ENCODE peak calls at places on chromosomes 5 and 9, in four cellular contexts. X, Q, P and M are unnamed samples.

GRCh38 chr5:74040811-74041491 is 415.0 kb downstream of the ARHGEF28 start:
- DNase-seq in X (no peak), Q (peak; percentile 57), P (peak; percentile 60), M (no peak)

GRCh38 chr5:58182287-58182841 is 277.5 kb downstream of the PLK2 start:
- DNase-seq in X (no peak), Q (no peak), P (no peak), M (no peak)

GRCh38 chr5:141945511-141946024 is 12.4 kb downstream of the PCDH12 start:
- DNase-seq in X (no peak), Q (no peak), P (peak; percentile 21), M (no peak)

GRCh38 chr5:147893820-147894219 is 12.5 kb downstream of the C5orf46 start:
- DNase-seq in X (no peak), Q (peak; percentile 75), P (peak; percentile 74), M (no peak)

GRCh38 chr9:112360047-112360804 is 19.7 kb upstream of the HSDL2 start:
- DNase-seq in X (no peak), Q (peak; percentile 62), P (peak; percentile 73), M (no peak)

GRCh38 chr5:154966081-154966841 is 25.4 kb downstream of the MRPL22 start:
- DNase-seq in X (no peak), Q (no peak), P (no peak), M (peak; percentile 29)

GRCh38 chr5:54862036-54862435 is 123.4 kb downstream of the ESM1 start:
- DNase-seq in X (no peak), Q (no peak), P (peak; percentile 51), M (no peak)

GRCh38 chr9:105064248-105065118 is 136.5 kb upstream of the ABCA1 start:
- DNase-seq in X (no peak), Q (peak; percentile 97), P (peak; percentile 98), M (peak; percentile 5)

GRCh38 chr5:35483797-35484196 is 133.9 kb upstream of the SPEF2 start:
- DNase-seq in X (no peak), Q (no peak), P (no peak), M (no peak)

GRCh38 chr9:92328225-92328624 is 2.5 kb downstream of the CENPP start:
- DNase-seq in X (peak; percentile 42), Q (peak; percentile 53), P (peak; percentile 60), M (no peak)

GRCh38 chr9:129886226-129887174 is 51.2 kb downstream of the USP20 start:
- DNase-seq in X (no peak), Q (no peak), P (no peak), M (no peak)

GRCh38 chr9:108618906-108619550 is 236.8 kb downstream of the ACTL7B start:
- DNase-seq in X (no peak), Q (peak; percentile 39), P (peak; percentile 47), M (no peak)

GRCh38 chr9:98236881-98237487 is 18.5 kb downstream of the TBC1D2 start:
- DNase-seq in X (no peak), Q (no peak), P (no peak), M (no peak)

GRCh38 chr9:80285325-80285724 is 713.6 kb downstream of the TLE4 start:
- DNase-seq in X (no peak), Q (peak; percentile 5), P (peak; percentile 21), M (no peak)

GRCh38 chr9:124420991-124421543 is 5.8 kb upstream of the PSMB7 start:
- DNase-seq in X (no peak), Q (no peak), P (no peak), M (no peak)

GRCh38 chr9:124423155-124423554 is 7.9 kb upstream of the PSMB7 start:
- DNase-seq in X (no peak), Q (no peak), P (no peak), M (no peak)

GRCh38 chr9:124423591-124423990 is 8.3 kb upstream of the PSMB7 start:
- DNase-seq in X (no peak), Q (no peak), P (no peak), M (no peak)

GRCh38 chr9:124415852-124416484 is 726 bp upstream of the PSMB7 start:
- DNase-seq in X (no peak), Q (no peak), P (no peak), M (no peak)

DNA sequence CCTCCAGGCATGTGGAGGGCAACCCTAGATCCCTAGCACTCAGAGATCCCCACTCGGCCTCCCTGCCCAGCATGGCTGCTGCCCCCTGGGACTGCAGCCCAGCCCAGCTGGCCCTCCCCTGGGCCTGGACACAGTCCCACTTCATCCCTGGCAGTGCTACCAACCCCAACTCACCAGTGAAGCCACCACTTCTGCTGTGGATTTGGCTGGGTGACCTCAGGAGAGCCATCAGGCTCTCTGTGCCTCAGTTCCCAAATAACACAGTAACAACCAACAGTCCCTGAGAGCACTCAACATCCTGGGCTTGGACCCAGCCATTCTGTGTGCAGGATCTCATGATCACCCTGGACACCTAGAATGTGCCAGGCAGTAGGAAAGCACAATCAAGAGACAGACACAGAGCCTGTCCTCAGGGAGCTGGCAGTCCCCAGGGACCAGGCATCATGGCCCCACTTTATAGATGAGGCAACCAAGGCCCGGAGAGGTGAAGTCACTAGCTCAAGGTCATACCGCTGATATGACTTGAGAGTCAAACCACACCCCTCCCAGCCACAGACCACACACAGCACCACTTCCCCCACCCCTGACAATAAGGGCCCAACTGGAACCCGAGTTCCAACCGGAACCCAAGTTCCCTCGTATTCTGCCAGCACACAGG is 4.7 kb upstream of the PSMB7 start:
- DNase-seq in X (no peak), Q (no peak), P (no peak), M (no peak)
- TF ChIP-seq CTCF in X (no peak), Q (no peak), P (no peak), M (peak; percentile 6)

DNA sequence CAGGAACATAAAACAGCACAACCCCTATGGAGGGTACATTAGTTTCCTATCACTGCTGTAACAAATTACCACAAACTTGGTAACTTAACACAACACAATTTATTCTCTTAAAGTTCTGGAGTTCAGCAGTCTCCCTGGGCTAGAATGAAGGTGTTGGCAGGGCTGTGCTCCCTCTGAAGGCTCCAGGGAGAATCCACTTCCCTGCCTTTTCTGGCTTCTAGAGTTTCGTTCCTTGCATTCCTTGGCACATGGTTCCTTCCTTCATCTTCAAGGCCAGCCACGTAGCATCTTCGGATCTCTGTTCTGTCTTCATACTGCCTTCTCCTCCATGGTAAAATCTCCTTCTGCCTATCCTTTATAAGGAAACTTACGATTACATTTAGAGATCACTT is 25.0 kb upstream of the GSN start:
- DNase-seq in X (no peak), Q (no peak), P (no peak), M (no peak)
- TF ChIP-seq CTCF in X (no peak), Q (no peak), P (no peak), M (no peak)

GRCh38 chr9:100084734-100085133 is 14.1 kb downstream of the ERP44 start:
- DNase-seq in X (no peak), Q (no peak), P (no peak), M (no peak)

GRCh38 chr9:100088202-100088601 is 10.6 kb downstream of the ERP44 start:
- DNase-seq in X (no peak), Q (peak; percentile 66), P (no peak), M (no peak)

GRCh38 chr9:100087218-100087617 is 11.6 kb downstream of the ERP44 start:
- DNase-seq in X (no peak), Q (peak; percentile 64), P (peak; percentile 87), M (no peak)

GRCh38 chr9:100084145-100084478 is 14.7 kb downstream of the ERP44 start:
- DNase-seq in X (no peak), Q (no peak), P (no peak), M (no peak)

GRCh38 chr9:100086097-100086496 is 12.7 kb downstream of the ERP44 start:
- DNase-seq in X (no peak), Q (no peak), P (no peak), M (no peak)
- TF ChIP-seq CTCF in X (no peak), Q (no peak), P (no peak), M (no peak)

GRCh38 chr5:138849439-138849838 is 25.7 kb downstream of the LRRTM2 start:
- DNase-seq in X (no peak), Q (no peak), P (peak; percentile 52), M (no peak)

GRCh38 chr5:138849882-138850281 is 25.3 kb downstream of the LRRTM2 start:
- DNase-seq in X (no peak), Q (no peak), P (no peak), M (no peak)

GRCh38 chr5:138850854-138851253 is 24.3 kb downstream of the LRRTM2 start:
- DNase-seq in X (no peak), Q (peak; percentile 62), P (no peak), M (no peak)

GRCh38 chr5:138853132-138853531 is 22.0 kb downstream of the LRRTM2 start:
- DNase-seq in X (no peak), Q (no peak), P (no peak), M (no peak)
- TF ChIP-seq CTCF in X (no peak), Q (no peak), P (no peak), M (no peak)

GRCh38 chr5:134176523-134177196 is at the start of gene SKP1:
- DNase-seq in X (peak; percentile 59), Q (peak; percentile 54), P (peak; percentile 69), M (peak; percentile 84)
- TF ChIP-seq CTCF in X (no peak), Q (no peak), P (no peak), M (no peak)

DNA sequence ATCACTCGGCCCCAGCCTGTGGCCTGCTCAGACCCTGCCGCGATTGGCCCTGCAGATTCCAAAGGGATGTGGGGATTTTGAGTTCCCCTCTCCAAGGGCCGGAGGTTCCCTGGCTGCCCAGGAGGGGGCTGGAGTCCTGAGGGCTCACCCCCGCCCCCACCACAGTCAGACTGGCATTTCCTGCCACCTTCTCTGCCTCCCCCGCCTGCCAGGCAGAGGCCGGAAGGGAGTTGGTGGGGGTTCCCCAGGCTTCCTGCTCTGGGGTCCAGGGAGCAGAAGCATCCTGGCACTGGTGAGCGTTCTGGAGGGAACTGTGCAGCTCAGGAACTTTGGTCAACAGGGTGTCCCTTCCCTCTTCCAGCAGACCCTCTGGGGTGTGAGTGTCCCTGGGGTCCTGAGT is 70.6 kb downstream of the RXRA start:
- DNase-seq in X (no peak), Q (no peak), P (no peak), M (peak; percentile 48)
- TF ChIP-seq CTCF in X (no peak), Q (no peak), P (no peak), M (no peak)

GRCh38 chr5:138643040-138643791 is 68.0 kb upstream of the HSPA9 start:
- DNase-seq in X (no peak), Q (no peak), P (no peak), M (no peak)
- TF ChIP-seq CTCF in X (no peak), Q (peak; percentile 4), P (no peak), M (no peak)

DNA sequence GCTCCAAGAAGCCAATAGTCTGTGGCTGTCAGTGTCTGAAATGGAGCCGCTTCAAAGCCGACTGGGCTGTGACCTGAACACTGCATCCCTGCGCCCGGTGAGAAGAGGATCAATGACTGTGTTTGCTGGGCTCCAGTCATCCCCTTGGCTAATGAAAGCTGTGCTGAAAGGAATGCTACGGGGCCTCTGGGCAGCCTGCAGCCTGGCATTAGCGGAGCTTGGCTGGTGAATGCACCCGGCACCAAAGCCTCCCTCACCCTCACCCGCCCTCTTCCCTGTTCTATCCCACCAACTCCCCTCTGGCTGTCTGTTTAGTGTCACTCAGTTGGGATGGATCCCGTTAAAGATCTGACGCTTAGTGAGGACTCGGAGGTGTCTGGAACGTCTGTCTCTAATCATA is 355.3 kb downstream of the BNC2 start:
- DNase-seq in X (no peak), Q (no peak), P (peak; percentile 49), M (no peak)
- TF ChIP-seq CTCF in X (no peak), Q (no peak), P (no peak), M (no peak)